ENCODE peak calls at places on chromosomes 7 and 10, in seven cellular contexts. A is caudate nucleus, D is NCI-H2171 treated with DMSO at 0.1 percent for 48 hours, I is NCI-H524, S is T-helper 9 cell, F is NCI-H1694 treated with DMSO at 0.1 percent for 48 hours, Y is GM10248. H is an unnamed sample.

GRCh38 chr7:148148456-148148855 is 442.1 kb upstream of the C7orf33 start:
- DNase-seq in D (no peak), S (no peak), F (no peak), Y (no peak), A (no peak), I (no peak), H (no peak)

GRCh38 chr7:81956520-81956919 is 186.7 kb upstream of the HGF start:
- DNase-seq in D (peak), A (no peak), I (peak), Y (peak), S (no peak), F (no peak), H (no peak)

GRCh38 chr10:101441539-101442455 is 87.8 kb downstream of the BTRC start:
- DNase-seq in D (peak), I (peak), A (no peak), F (peak), S (no peak), Y (peak), H (no peak)

GRCh38 chr7:146772581-146772980 is 656.0 kb downstream of the CNTNAP2 start:
- DNase-seq in I (peak), S (no peak), Y (no peak), A (no peak), D (no peak), F (no peak), H (no peak)

GRCh38 chr7:138975343-138976104 is 5.7 kb downstream of the KIAA1549 start:
- DNase-seq in I (peak), Y (no peak), D (peak), S (no peak), F (peak), A (no peak), H (no peak)

GRCh38 chr7:82593780-82594179 is 150.2 kb upstream of the CACNA2D1 start:
- DNase-seq in D (peak), F (peak), Y (no peak), I (peak), A (no peak), S (no peak), H (no peak)

GRCh38 chr10:79468841-79469585 is 23.6 kb upstream of the ZCCHC24 start:
- DNase-seq in A (no peak), I (no peak), S (no peak), Y (no peak), D (no peak), F (no peak), H (no peak)

GRCh38 chr7:87797395-87797794 is 78.8 kb downstream of the SLC25A40 start:
- DNase-seq in F (no peak), A (no peak), D (no peak), Y (no peak), S (no peak), I (no peak), H (no peak)

GRCh38 chr7:20269726-20270125 is 52.5 kb upstream of the MACC1 start:
- DNase-seq in A (no peak), I (no peak), Y (no peak), D (no peak), S (no peak), F (no peak), H (no peak)

GRCh38 chr7:55571534-55572377 is 546 bp downstream of the VOPP1 start:
- DNase-seq in F (no peak), S (peak), D (peak), A (peak), Y (peak), I (no peak), H (peak)

GRCh38 chr7:78587443-78588044 is 789.0 kb downstream of the PHTF2 start:
- DNase-seq in S (no peak), Y (no peak), I (no peak), F (peak), D (no peak), A (no peak), H (no peak)

GRCh38 chr10:8829592-8829991 is 775.1 kb downstream of the GATA3 start:
- DNase-seq in S (no peak), D (no peak), F (no peak), A (no peak), Y (no peak), I (no peak), H (no peak)

GRCh38 chr7:130069978-130070899 is at the start of gene KLHDC10:
- DNase-seq in Y (peak), I (peak), S (peak), D (peak), F (peak), A (peak), H (peak)

GRCh38 chr10:60629332-60629731 is 148.9 kb upstream of the CDK1 start:
- DNase-seq in Y (no peak), A (no peak), S (no peak), I (no peak), D (no peak), F (no peak), H (no peak)

GRCh38 chr7:156198277-156198676 is 386.0 kb upstream of the SHH start:
- DNase-seq in Y (no peak), F (no peak), D (no peak), A (no peak), S (no peak), I (no peak), H (no peak)

GRCh38 chr7:81232084-81232799 is 313.4 kb upstream of the SEMA3C start:
- DNase-seq in F (peak), D (peak), Y (no peak), A (no peak), I (no peak), S (no peak), H (no peak)

GRCh38 chr7:32347244-32347828 is 142.8 kb downstream of the LSM5 start:
- DNase-seq in D (peak), F (peak), S (no peak), A (no peak), I (no peak), Y (peak), H (no peak)

GRCh38 chr7:100540073-100540723 is 1.2 kb downstream of the AGFG2 start:
- DNase-seq in D (peak), Y (no peak), A (no peak), I (no peak), S (no peak), F (no peak), H (no peak)

GRCh38 chr10:102040305-102040704 is 15.7 kb downstream of the ARMH3 start:
- DNase-seq in D (no peak), Y (no peak), F (no peak), A (no peak), S (no peak), I (no peak), H (no peak)

H was measured in T-helper 17 cell.